ENCODE peak calls at places on chromosome 18, in nine cellular contexts. R is HCT116, N is A549, Y is uterus, I is Peyer's patch, G is prostate gland, D is testis, V is left lung, K is H9. P is an unnamed sample. For H3K4me1, the result is how much of the 10 kb centered on the place peaks cover.

GRCh38 chr18:10923671-10924070 is 225.7 kb downstream of the PIEZO2 start:
- DNase-seq in R (no peak), Y (no peak), V (no peak), K (no peak), I (no peak), D (no peak), N (no peak), G (no peak), P (no peak)

GRCh38 chr18:63160172-63160995 is 159.2 kb downstream of the BCL2 start:
- DNase-seq in I (no peak), K (no peak), N (no peak), V (no peak), G (no peak), R (no peak), Y (no peak), D (no peak), P (no peak)

GRCh38 chr18:812673-813404 is 797 bp upstream of the YES1 start:
- DNase-seq in D (peak), R (peak), G (peak), K (peak), V (peak), N (peak), Y (peak), I (peak), P (peak)

GRCh38 chr18:42614619-42615293 is 500.7 kb downstream of the RIT2 start:
- DNase-seq in V (no peak), N (no peak), G (no peak), Y (no peak), D (no peak), K (no peak), I (no peak), R (no peak), P (no peak)

GRCh38 chr18:78352905-78353304 is 626.7 kb upstream of the SALL3 start:
- DNase-seq in V (no peak), I (no peak), Y (no peak), K (peak), D (no peak), G (no peak), R (no peak), N (no peak), P (no peak)

GRCh38 chr18:4286256-4286655 is 168.9 kb downstream of the DLGAP1 start:
- DNase-seq in Y (no peak), V (no peak), N (no peak), D (no peak), K (no peak), G (no peak), I (no peak), R (no peak), P (no peak)

GRCh38 chr18:79531926-79532689 is 136.4 kb downstream of the NFATC1 start:
- DNase-seq in V (peak), K (no peak), D (no peak), R (no peak), Y (peak), I (peak), G (no peak), N (no peak), P (peak)

GRCh38 chr18:902179-902718 is 2.4 kb upstream of the ADCYAP1 start:
- DNase-seq in K (no peak), V (no peak), D (no peak), R (peak), I (no peak), Y (no peak), N (no peak), G (no peak), P (no peak)

GRCh38 chr18:63207154-63207790 is 112.3 kb downstream of the BCL2 start:
- DNase-seq in K (no peak), Y (no peak), G (no peak), I (peak), D (no peak), V (no peak), R (no peak), N (no peak), P (no peak)

GRCh38 chr18:13813271-13813849 is 10.6 kb upstream of the MC5R start:
- DNase-seq in N (peak), Y (peak), I (peak), V (no peak), K (peak), G (peak), D (peak), R (peak), P (no peak)

GRCh38 chr18:59547691-59548182 is 149.5 kb downstream of the CCBE1 start:
- DNase-seq in D (peak), G (peak), Y (no peak), V (no peak), R (no peak), N (no peak), K (peak), I (no peak), P (no peak)

GRCh38 chr18:31946305-31947046 is 3.5 kb upstream of the TRAPPC8 start:
- DNase-seq in G (no peak), Y (no peak), I (peak), N (no peak), R (no peak), D (no peak), V (no peak), K (peak), P (no peak)

GRCh38 chr18:11149441-11150270 is at the start of gene PIEZO2:
- DNase-seq in K (peak), Y (no peak), D (peak), I (no peak), G (peak), R (no peak), N (peak), V (peak), P (no peak)

GRCh38 chr18:7417742-7418141 is 149.4 kb upstream of the PTPRM start:
- DNase-seq in N (peak), R (no peak), G (no peak), K (no peak), I (no peak), V (no peak), D (no peak), Y (no peak), P (peak)

GRCh38 chr18:55778731-55779460 is 190.9 kb upstream of the TCF4 start:
- DNase-seq in G (no peak), V (no peak), I (no peak), D (peak), Y (no peak), N (no peak), R (no peak), K (no peak), P (no peak)

GRCh38 chr18:8721094-8721669 is 15.8 kb downstream of the MTCL1 start:
- DNase-seq in R (no peak), V (no peak), K (no peak), I (no peak), N (no peak), Y (no peak), D (no peak), G (no peak), P (no peak)
- H3K4me1 ChIP-seq in R (under half), V (under half), K (under half), I (under half), N (half or more), Y (under half), D (under half), G (under half), P (under half)

DNA sequence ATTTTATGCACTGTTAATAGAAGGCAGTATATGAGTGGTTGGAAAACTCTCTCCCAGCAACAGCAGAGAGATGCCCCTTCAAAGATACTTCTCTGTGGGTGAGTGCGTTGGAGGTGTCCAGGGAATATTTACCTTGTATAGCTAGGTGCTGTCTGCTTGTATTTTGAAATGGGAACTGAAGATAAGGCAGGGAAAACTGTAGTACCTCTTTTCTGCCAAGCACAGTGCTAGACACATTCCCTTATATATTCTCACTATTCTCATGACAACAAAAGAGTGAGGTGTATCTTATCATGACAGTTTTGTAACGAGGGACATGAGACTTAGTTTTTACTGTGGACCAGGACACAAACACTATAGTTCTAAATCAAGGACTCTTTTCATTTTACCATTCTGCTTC is 2.1 kb downstream of the TTC39C start:
- DNase-seq in Y (no peak), D (no peak), V (no peak), I (no peak), K (no peak), G (no peak), N (peak), R (peak), P (no peak)
- TF ChIP-seq CTCF in Y (no peak), D (peak), V (peak), I (peak), K (peak), G (no peak), N (no peak), R (peak), P (peak)

GRCh38 chr18:74264303-74265020 is 27.3 kb downstream of the CYB5A start:
- DNase-seq in K (no peak), G (no peak), V (no peak), D (no peak), I (no peak), N (no peak), R (no peak), Y (no peak), P (no peak)

GRCh38 chr18:74268933-74269620 is 22.7 kb downstream of the CYB5A start:
- DNase-seq in G (no peak), I (no peak), V (no peak), R (no peak), N (no peak), Y (no peak), K (no peak), D (no peak), P (no peak)

GRCh38 chr18:74265546-74266098 is 26.1 kb downstream of the CYB5A start:
- DNase-seq in D (no peak), R (no peak), V (no peak), G (no peak), Y (no peak), K (no peak), N (no peak), I (no peak), P (no peak)

GRCh38 chr18:74268175-74268574 is 23.6 kb downstream of the CYB5A start:
- DNase-seq in Y (no peak), V (no peak), N (no peak), D (no peak), G (no peak), I (no peak), K (no peak), R (no peak), P (no peak)

DNA sequence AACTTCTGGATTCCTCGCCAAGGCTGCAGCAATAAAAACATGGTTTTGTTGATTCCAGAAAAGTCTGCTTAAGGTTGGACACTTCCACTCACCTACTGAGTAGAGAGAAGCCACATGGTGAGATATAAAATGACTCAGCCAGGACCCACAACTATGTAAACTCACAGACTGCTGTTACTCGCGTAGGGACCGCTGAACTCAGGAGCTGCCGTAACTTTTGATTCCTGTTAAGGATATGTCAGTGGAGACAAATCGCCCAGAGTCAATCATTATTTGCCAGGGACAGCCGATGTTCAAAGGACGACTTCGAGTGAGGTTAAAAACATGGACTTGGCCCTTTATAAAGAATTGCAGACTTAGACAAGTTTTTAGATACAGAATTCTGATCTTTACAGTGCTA is 25.6 kb downstream of the CYB5A start:
- DNase-seq in G (no peak), I (peak), Y (no peak), V (no peak), D (no peak), N (no peak), K (no peak), R (no peak), P (no peak)
- H3K4me1 ChIP-seq in G (under half), I (under half), Y (under half), V (under half), D (under half), N (under half), K (under half), R (under half), P (under half)

GRCh38 chr18:36662000-36662399 is 166.8 kb downstream of the TPGS2 start:
- DNase-seq in R (no peak), Y (no peak), G (no peak), V (no peak), N (no peak), D (peak), K (peak), I (no peak), P (no peak)
- TF ChIP-seq CTCF in R (no peak), Y (no peak), G (no peak), V (no peak), N (no peak), D (no peak), K (peak), I (peak), P (peak)